ENCODE peak calls at places on chromosomes 3 and 15, in five cellular contexts. One of them, this sample, is unnamed.

GRCh38 chr3:20344400-20344959 is 158.5 kb upstream of the SGO1 start:
- DNase-seq in cardiac fibroblast: no peak
- DNase-seq in foreskin fibroblast: peak
- DNase-seq in psoas muscle: no peak
- DNase-seq in heart left ventricle: no peak
- DNase-seq in this sample: no peak

GRCh38 chr3:42057561-42058211 is 33.5 kb upstream of the TRAK1 start:
- DNase-seq in foreskin fibroblast: no peak
- DNase-seq in cardiac fibroblast: no peak
- DNase-seq in heart left ventricle: no peak
- DNase-seq in psoas muscle: no peak
- DNase-seq in this sample: no peak

GRCh38 chr3:151446002-151446340 is 14.9 kb downstream of the IGSF10 start:
- DNase-seq in psoas muscle: no peak
- DNase-seq in heart left ventricle: no peak
- DNase-seq in cardiac fibroblast: no peak
- DNase-seq in foreskin fibroblast: no peak
- DNase-seq in this sample: no peak

GRCh38 chr3:72158639-72159005 is 373.7 kb upstream of the PROK2 start:
- DNase-seq in psoas muscle: no peak
- DNase-seq in heart left ventricle: no peak
- DNase-seq in cardiac fibroblast: no peak
- DNase-seq in foreskin fibroblast: no peak
- DNase-seq in this sample: no peak

GRCh38 chr3:127783166-127783565 is 39.1 kb downstream of the MGLL start:
- DNase-seq in heart left ventricle: no peak
- DNase-seq in cardiac fibroblast: no peak
- DNase-seq in psoas muscle: peak
- DNase-seq in foreskin fibroblast: no peak
- DNase-seq in this sample: no peak

GRCh38 chr15:56244237-56244810 is 645 bp upstream of the RFX7 start:
- DNase-seq in heart left ventricle: peak
- DNase-seq in psoas muscle: peak
- DNase-seq in cardiac fibroblast: peak
- DNase-seq in foreskin fibroblast: peak
- DNase-seq in this sample: peak

GRCh38 chr3:69368129-69368741 is 17.7 kb downstream of the FRMD4B start:
- DNase-seq in foreskin fibroblast: no peak
- DNase-seq in psoas muscle: no peak
- DNase-seq in heart left ventricle: no peak
- DNase-seq in cardiac fibroblast: no peak
- DNase-seq in this sample: no peak

GRCh38 chr3:65246561-65246960 is 558.8 kb upstream of the ADAMTS9 start:
- DNase-seq in heart left ventricle: no peak
- DNase-seq in cardiac fibroblast: no peak
- DNase-seq in psoas muscle: no peak
- DNase-seq in foreskin fibroblast: no peak
- DNase-seq in this sample: no peak

GRCh38 chr3:111215481-111215880 is 143.9 kb downstream of the NECTIN3 start:
- DNase-seq in cardiac fibroblast: no peak
- DNase-seq in foreskin fibroblast: peak
- DNase-seq in heart left ventricle: no peak
- DNase-seq in psoas muscle: no peak
- DNase-seq in this sample: no peak

GRCh38 chr3:5846271-5846670 is 658.8 kb downstream of the EDEM1 start:
- DNase-seq in cardiac fibroblast: no peak
- DNase-seq in foreskin fibroblast: peak
- DNase-seq in psoas muscle: no peak
- DNase-seq in heart left ventricle: no peak
- DNase-seq in this sample: no peak

GRCh38 chr15:65580287-65580686 is 30.6 kb downstream of the INTS14 start:
- DNase-seq in psoas muscle: no peak
- DNase-seq in foreskin fibroblast: peak
- DNase-seq in cardiac fibroblast: peak
- DNase-seq in heart left ventricle: no peak
- DNase-seq in this sample: peak

GRCh38 chr3:112635674-112636073 is 5.3 kb downstream of the CCDC80 start:
- DNase-seq in heart left ventricle: no peak
- DNase-seq in psoas muscle: no peak
- DNase-seq in foreskin fibroblast: peak
- DNase-seq in cardiac fibroblast: peak
- DNase-seq in this sample: peak

GRCh38 chr3:81198766-81199165 is 562.7 kb downstream of the GBE1 start:
- DNase-seq in foreskin fibroblast: peak
- DNase-seq in psoas muscle: no peak
- DNase-seq in heart left ventricle: no peak
- DNase-seq in cardiac fibroblast: peak
- DNase-seq in this sample: peak

GRCh38 chr3:54271118-54271517 is 148.8 kb downstream of the CACNA2D3 start:
- DNase-seq in heart left ventricle: no peak
- DNase-seq in foreskin fibroblast: no peak
- DNase-seq in psoas muscle: no peak
- DNase-seq in cardiac fibroblast: no peak
- DNase-seq in this sample: no peak

GRCh38 chr3:17802993-17803392 is 60.6 kb upstream of the TBC1D5 start:
- DNase-seq in psoas muscle: no peak
- DNase-seq in foreskin fibroblast: no peak
- DNase-seq in cardiac fibroblast: no peak
- DNase-seq in heart left ventricle: no peak
- DNase-seq in this sample: no peak

GRCh38 chr3:69445498-69445897 is 59.6 kb upstream of the FRMD4B start:
- DNase-seq in psoas muscle: no peak
- DNase-seq in cardiac fibroblast: no peak
- DNase-seq in heart left ventricle: no peak
- DNase-seq in foreskin fibroblast: peak
- DNase-seq in this sample: no peak

GRCh38 chr15:79432345-79433311 is 492 bp downstream of the MINAR1 start:
- DNase-seq in heart left ventricle: no peak
- DNase-seq in foreskin fibroblast: no peak
- DNase-seq in psoas muscle: no peak
- DNase-seq in cardiac fibroblast: peak
- DNase-seq in this sample: peak

GRCh38 chr3:59127071-59127470 is 77.2 kb upstream of the CFAP20DC start:
- DNase-seq in heart left ventricle: no peak
- DNase-seq in psoas muscle: no peak
- DNase-seq in cardiac fibroblast: peak
- DNase-seq in foreskin fibroblast: peak
- DNase-seq in this sample: peak

GRCh38 chr3:113914646-113915045 is 33.2 kb upstream of the ZDHHC23 start:
- DNase-seq in cardiac fibroblast: peak
- DNase-seq in foreskin fibroblast: peak
- DNase-seq in heart left ventricle: no peak
- DNase-seq in psoas muscle: no peak
- DNase-seq in this sample: peak

DNA sequence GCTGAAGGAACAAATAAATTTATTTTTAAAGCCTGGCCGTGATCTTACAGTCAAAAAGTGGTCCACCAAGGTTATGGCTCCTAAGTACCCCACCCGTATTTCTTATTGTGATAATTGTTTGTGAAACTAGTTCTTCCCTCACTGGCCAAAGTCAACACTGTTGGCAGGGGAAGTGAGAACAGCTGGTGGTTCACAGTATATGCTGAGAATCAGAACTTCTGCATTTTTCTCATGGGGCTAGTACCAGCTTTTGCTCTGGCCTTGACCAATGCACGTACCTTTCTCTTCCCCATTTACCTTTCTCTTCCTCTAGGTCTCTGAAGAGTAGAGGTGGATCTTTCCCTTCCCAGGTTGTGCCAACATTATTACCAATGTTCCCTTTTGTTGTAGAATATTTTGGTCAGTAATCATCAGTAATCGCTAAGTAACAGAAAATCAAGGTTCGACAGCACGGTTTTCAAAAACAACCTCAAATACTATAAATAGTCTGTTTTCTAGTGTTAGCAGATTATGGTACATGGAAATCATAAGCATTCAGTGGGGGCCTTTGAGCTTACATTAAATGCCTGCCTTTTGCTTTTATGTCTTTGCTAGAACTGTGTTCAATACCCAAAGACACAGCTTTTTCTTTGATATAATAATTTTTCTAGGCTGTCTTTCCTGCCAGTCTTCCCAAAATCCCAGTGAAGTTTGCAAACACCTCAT is 268.0 kb downstream of the LPP start:
- DNase-seq in foreskin fibroblast: peak
- DNase-seq in cardiac fibroblast: no peak
- DNase-seq in heart left ventricle: peak
- DNase-seq in psoas muscle: no peak
- DNase-seq in this sample: no peak
- H3K4me3 ChIP-seq in foreskin fibroblast: no peak
- H3K4me3 ChIP-seq in cardiac fibroblast: no peak
- H3K4me3 ChIP-seq in heart left ventricle: no peak
- H3K4me3 ChIP-seq in psoas muscle: no peak
- H3K4me3 ChIP-seq in this sample: no peak

GRCh38 chr3:26484140-26484539 is 138.4 kb upstream of the LRRC3B start:
- DNase-seq in foreskin fibroblast: no peak
- DNase-seq in psoas muscle: no peak
- DNase-seq in cardiac fibroblast: no peak
- DNase-seq in heart left ventricle: no peak
- DNase-seq in this sample: no peak
- TF ChIP-seq CTCF in foreskin fibroblast: no peak
- TF ChIP-seq CTCF in psoas muscle: no peak
- TF ChIP-seq CTCF in cardiac fibroblast: no peak
- TF ChIP-seq CTCF in heart left ventricle: no peak
- TF ChIP-seq CTCF in this sample: no peak

GRCh38 chr15:89813381-89814111 is 1.1 kb downstream of the ANPEP start:
- DNase-seq in cardiac fibroblast: no peak
- DNase-seq in heart left ventricle: no peak
- DNase-seq in foreskin fibroblast: no peak
- DNase-seq in psoas muscle: peak
- DNase-seq in this sample: no peak

GRCh38 chr15:89814112-89814742 is 425 bp downstream of the ANPEP start:
- DNase-seq in psoas muscle: peak
- DNase-seq in cardiac fibroblast: peak
- DNase-seq in heart left ventricle: no peak
- DNase-seq in foreskin fibroblast: peak
- DNase-seq in this sample: no peak

GRCh38 chr15:89812126-89812846 is 2.4 kb downstream of the ANPEP start:
- DNase-seq in foreskin fibroblast: peak
- DNase-seq in cardiac fibroblast: peak
- DNase-seq in psoas muscle: peak
- DNase-seq in heart left ventricle: peak
- DNase-seq in this sample: peak

GRCh38 chr15:89810837-89811236 is 3.8 kb downstream of the ANPEP start:
- DNase-seq in heart left ventricle: no peak
- DNase-seq in cardiac fibroblast: no peak
- DNase-seq in psoas muscle: no peak
- DNase-seq in foreskin fibroblast: no peak
- DNase-seq in this sample: no peak

DNA sequence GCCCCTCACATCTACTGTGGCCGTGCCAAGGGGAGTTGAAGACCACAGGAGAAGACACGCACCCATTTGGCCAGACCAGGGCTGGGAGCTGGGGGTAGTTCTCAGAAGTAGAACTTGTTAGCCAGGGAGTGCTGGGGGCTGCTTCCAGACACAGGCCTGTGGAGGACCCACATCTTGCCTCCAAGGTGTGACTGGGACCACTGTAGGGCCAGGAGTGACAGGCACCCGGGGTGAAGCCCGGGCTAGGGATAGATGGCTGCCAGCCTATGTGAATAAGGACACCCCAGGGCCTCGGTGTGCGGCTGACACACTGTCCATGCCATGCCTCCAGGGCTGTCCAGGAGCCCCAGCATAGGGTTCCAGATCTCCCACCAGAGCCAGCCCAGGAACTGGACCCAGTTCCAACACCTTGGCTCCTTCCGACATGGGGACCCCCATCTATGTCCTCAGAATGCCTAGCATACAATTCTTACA is 1.8 kb downstream of the ANPEP start:
- DNase-seq in heart left ventricle: no peak
- DNase-seq in foreskin fibroblast: no peak
- DNase-seq in cardiac fibroblast: no peak
- DNase-seq in psoas muscle: peak
- DNase-seq in this sample: no peak
- H3K4me3 ChIP-seq in heart left ventricle: peak
- H3K4me3 ChIP-seq in foreskin fibroblast: peak
- H3K4me3 ChIP-seq in cardiac fibroblast: peak
- H3K4me3 ChIP-seq in psoas muscle: no peak
- H3K4me3 ChIP-seq in this sample: peak

GRCh38 chr3:9420850-9421549 is 23.6 kb downstream of the SETD5 start:
- DNase-seq in heart left ventricle: no peak
- DNase-seq in foreskin fibroblast: peak
- DNase-seq in psoas muscle: no peak
- DNase-seq in cardiac fibroblast: peak
- DNase-seq in this sample: peak

GRCh38 chr3:9428411-9428810 is 31.0 kb downstream of the SETD5 start:
- DNase-seq in cardiac fibroblast: no peak
- DNase-seq in psoas muscle: no peak
- DNase-seq in heart left ventricle: no peak
- DNase-seq in foreskin fibroblast: no peak
- DNase-seq in this sample: no peak

DNA sequence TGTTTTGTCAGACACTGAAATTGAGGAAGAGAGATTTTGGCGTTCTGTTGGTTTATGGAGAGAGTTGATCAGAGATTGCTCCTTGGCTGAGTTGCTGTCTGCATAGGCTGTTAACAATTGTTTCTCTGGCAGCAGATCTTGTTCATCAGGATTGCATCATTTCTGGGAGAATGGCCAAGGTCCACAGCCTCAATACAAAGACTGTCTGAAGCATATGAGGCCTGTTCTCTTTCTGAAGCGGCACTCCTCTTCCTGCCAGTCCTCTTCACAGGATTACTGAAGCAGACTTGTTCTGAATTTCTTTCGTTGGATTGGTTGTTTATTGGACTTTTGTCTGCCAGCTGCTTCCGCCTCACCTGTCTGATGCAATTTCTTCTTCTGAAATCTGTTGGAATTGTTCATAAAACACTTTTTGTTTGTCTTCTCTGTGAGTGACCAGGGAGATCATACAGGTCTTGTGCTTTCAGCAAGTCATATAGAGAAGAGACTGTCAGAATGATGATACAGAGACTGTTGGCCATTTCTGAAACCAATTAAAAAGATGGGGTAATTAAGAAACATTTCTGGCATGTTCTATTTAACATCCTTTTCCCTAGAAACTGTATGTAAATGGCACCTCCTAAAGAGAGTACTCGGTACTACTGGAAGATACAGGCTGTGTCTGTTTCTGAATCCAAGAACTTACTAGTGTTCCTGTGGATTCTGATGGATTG is 25.5 kb downstream of the SETD5 start:
- DNase-seq in cardiac fibroblast: peak
- DNase-seq in foreskin fibroblast: peak
- DNase-seq in psoas muscle: peak
- DNase-seq in heart left ventricle: peak
- DNase-seq in this sample: peak
- TF ChIP-seq CTCF in cardiac fibroblast: peak
- TF ChIP-seq CTCF in foreskin fibroblast: peak
- TF ChIP-seq CTCF in psoas muscle: peak
- TF ChIP-seq CTCF in heart left ventricle: peak
- TF ChIP-seq CTCF in this sample: peak

This sample was measured in fibroblast of the aortic adventitia.